ENCODE peak calls at places on chromosomes 6 and 20, in four cellular contexts. Y is HepG2, Z is H1, T is GM12878. A is an unnamed sample.
A peak's percentile ranks its signal among the peaks of the same experiment; 100 is the strongest.

GRCh38 chr20:10842116-10842515 is 168.3 kb upstream of the JAG1 start:
- DNase-seq in Y (no peak), Z (no peak), T (no peak), A (no peak)

GRCh38 chr6:69907981-69908498 is 41.7 kb downstream of the COL19A1 start:
- DNase-seq in Y (no peak), Z (no peak), T (no peak), A (no peak)

GRCh38 chr20:60262967-60263603 is 304.9 kb downstream of the CDH26 start:
- DNase-seq in Y (peak; percentile 29), Z (peak; percentile 34), T (no peak), A (peak; percentile 39)

GRCh38 chr6:164200071-164200470 is 785.6 kb downstream of the QKI start:
- DNase-seq in Y (no peak), Z (no peak), T (no peak), A (no peak)

GRCh38 chr6:166026586-166027126 is 141.0 kb downstream of the TBXT start:
- DNase-seq in Y (no peak), Z (no peak), T (no peak), A (no peak)

GRCh38 chr6:47235964-47236760 is 73.5 kb downstream of the TNFRSF21 start:
- DNase-seq in Y (no peak), Z (no peak), T (no peak), A (no peak)

GRCh38 chr6:29975561-29975907 is 33.2 kb downstream of the HLA-A start:
- DNase-seq in Y (no peak), Z (no peak), T (no peak), A (no peak)

GRCh38 chr20:44089987-44090674 is 96.9 kb downstream of the JPH2 start:
- DNase-seq in Y (peak; percentile 25), Z (no peak), T (peak; percentile 57), A (no peak)

GRCh38 chr6:142478117-142478516 is 176.3 kb downstream of the ADGRG6 start:
- DNase-seq in Y (peak; percentile 46), Z (no peak), T (no peak), A (peak; percentile 6)

GRCh38 chr20:568097-568864 is 24.7 kb upstream of the CSNK2A1 start:
- DNase-seq in Y (no peak), Z (no peak), T (no peak), A (no peak)

GRCh38 chr20:32743237-32744112 is at the start of gene COMMD7:
- DNase-seq in Y (peak; percentile 50), Z (no peak), T (peak; percentile 19), A (no peak)

GRCh38 chr6:90086517-90086916 is 192.2 kb downstream of the GJA10 start:
- DNase-seq in Y (no peak), Z (no peak), T (no peak), A (no peak)

GRCh38 chr6:46113370-46113769 is 16.4 kb upstream of the ENPP4 start:
- DNase-seq in Y (no peak), Z (no peak), T (no peak), A (no peak)

GRCh38 chr6:45630801-45631200 is 253.1 kb upstream of the SUPT3H start:
- DNase-seq in Y (no peak), Z (no peak), T (no peak), A (no peak)

GRCh38 chr6:164039954-164040375 is 625.4 kb downstream of the QKI start:
- DNase-seq in Y (no peak), Z (no peak), T (no peak), A (no peak)

GRCh38 chr6:76634695-76635094 is 562.2 kb upstream of the IMPG1 start:
- DNase-seq in Y (no peak), Z (no peak), T (no peak), A (no peak)

GRCh38 chr20:362271-363254 is 15.7 kb downstream of the NRSN2 start:
- DNase-seq in Y (peak; percentile 99), Z (no peak), T (no peak), A (no peak)

GRCh38 chr6:128630213-128630612 is 109.8 kb upstream of the PTPRK start:
- DNase-seq in Y (no peak), Z (no peak), T (no peak), A (no peak)

GRCh38 chr6:2502096-2502997 is 248.4 kb downstream of the MYLK4 start:
- DNase-seq in Y (peak; percentile 18), Z (no peak), T (no peak), A (no peak)

GRCh38 chr6:80527552-80528052 is 421.1 kb downstream of the BCKDHB start:
- DNase-seq in Y (peak; percentile 93), Z (no peak), T (no peak), A (no peak)

GRCh38 chr20:40511478-40511877 is 177.6 kb downstream of the MAFB start:
- DNase-seq in Y (no peak), Z (no peak), T (no peak), A (no peak)

GRCh38 chr6:168717491-168717890 is 276.5 kb downstream of the SMOC2 start:
- DNase-seq in Y (no peak), Z (no peak), T (no peak), A (no peak)

GRCh38 chr6:168713839-168714238 is 272.9 kb downstream of the SMOC2 start:
- DNase-seq in Y (peak; percentile 47), Z (no peak), T (no peak), A (no peak)

GRCh38 chr6:168714547-168715260 is 273.7 kb downstream of the SMOC2 start:
- DNase-seq in Y (no peak), Z (no peak), T (no peak), A (no peak)

GRCh38 chr6:168716581-168716980 is 275.6 kb downstream of the SMOC2 start:
- DNase-seq in Y (no peak), Z (no peak), T (no peak), A (no peak)

DNA sequence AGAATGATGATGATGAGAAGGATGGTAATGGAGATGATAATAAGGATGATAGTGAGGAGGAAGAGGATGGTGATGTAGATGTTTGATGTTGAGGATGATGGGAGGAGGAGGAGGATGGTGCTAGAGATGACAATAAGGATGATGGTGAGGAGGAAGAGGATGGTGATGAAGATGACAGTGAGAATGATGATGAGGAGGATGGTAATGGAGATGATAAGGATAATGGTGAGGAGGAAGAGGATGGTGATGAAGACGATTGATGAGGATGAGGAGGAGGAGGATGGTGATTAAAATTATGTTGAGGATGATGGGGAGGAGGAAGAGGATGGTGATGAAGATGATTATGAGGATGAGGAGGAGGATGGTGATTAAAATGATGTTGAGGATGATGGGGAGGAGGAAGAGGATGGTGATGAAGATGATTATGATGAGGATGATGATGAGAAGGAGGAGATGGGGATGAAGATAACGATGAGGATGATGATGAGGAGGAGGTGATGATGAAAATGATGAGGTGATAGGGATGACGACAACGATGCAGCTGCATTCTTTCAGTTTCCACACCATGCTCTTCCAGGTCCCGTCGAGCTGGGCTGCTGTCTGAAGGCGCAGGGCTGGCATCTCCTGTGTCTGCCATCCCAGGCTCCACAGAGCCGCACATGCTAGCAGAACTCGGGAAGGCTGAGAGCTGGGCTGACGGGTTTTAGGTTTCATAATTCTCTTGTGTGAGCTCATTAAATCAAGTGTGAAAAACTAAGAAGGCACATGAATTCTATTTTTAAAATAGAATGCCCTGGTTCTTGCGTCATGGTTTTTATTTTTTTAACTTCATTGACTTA is 274.9 kb downstream of the SMOC2 start:
- DNase-seq in Y (no peak), Z (no peak), T (no peak), A (no peak)
- TF ChIP-seq ZNF274 in Y (no peak), Z (no peak), T (no peak), A (no peak)

GRCh38 chr6:99604161-99605073 is 2.2 kb upstream of the PRDM13 start:
- DNase-seq in Y (no peak), Z (no peak), T (no peak), A (no peak)
- H3K9ac ChIP-seq in Y (no peak overlapping the region), Z (no peak overlapping the region), T (no peak overlapping the region), A (no peak overlapping the region)

GRCh38 chr6:54198134-54198533 is 86.9 kb downstream of the MLIP start:
- DNase-seq in Y (peak; percentile 6), Z (no peak), T (no peak), A (no peak)
- TF ChIP-seq SUZ12 in Y (no peak), Z (no peak), T (no peak), A (no peak)

GRCh38 chr6:82362868-82363267 is 749 bp upstream of the TPBG start:
- DNase-seq in Y (no peak), Z (no peak), T (no peak), A (no peak)

GRCh38 chr6:82365011-82365751 is 1.6 kb downstream of the TPBG start:
- DNase-seq in Y (no peak), Z (no peak), T (no peak), A (no peak)

GRCh38 chr6:82364087-82365010 is 732 bp downstream of the TPBG start:
- DNase-seq in Y (no peak), Z (no peak), T (no peak), A (no peak)

GRCh38 chr6:82362144-82362543 is 1.5 kb upstream of the TPBG start:
- DNase-seq in Y (no peak), Z (no peak), T (no peak), A (no peak)

DNA sequence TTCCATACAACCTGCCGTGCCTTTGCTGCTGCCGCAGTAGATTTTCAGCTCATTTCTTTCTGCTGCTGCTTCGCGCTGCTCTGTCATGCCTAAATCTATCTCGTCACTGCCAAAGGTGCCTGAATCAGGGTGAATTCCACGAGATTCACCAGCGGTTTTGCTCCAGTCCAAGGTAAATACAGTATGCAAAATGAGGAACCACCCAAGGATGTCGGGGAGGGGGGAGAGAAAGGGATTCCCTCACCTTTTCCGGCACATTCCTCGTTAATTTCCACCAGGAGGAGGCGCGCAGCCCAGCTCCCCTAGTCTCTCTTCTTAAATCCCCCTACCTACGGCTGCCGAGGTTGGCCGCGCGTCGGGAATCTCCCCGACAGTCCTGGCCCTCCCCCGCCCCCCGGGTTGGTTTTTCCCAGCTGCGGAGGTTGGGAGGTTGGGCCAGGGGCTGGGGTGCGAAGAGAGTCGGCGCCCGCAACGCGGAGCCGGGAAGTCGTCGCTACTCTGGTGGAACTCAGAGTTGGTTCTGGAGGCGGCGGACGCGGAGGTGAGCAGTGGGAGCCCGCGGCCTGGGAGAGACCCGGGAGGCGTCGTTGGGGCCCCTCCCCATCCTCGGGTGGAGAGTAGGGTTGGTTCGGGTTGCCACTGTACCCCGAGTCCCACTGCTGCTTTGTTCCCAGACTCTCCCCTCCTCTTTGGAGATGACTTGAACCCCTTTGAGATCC is at the start of gene TPBG:
- DNase-seq in Y (peak; percentile 27), Z (peak; percentile 82), T (no peak), A (peak; percentile 67)
- TF ChIP-seq ZNF274 in Y (no peak), Z (no peak), T (no peak), A (no peak)

DNA sequence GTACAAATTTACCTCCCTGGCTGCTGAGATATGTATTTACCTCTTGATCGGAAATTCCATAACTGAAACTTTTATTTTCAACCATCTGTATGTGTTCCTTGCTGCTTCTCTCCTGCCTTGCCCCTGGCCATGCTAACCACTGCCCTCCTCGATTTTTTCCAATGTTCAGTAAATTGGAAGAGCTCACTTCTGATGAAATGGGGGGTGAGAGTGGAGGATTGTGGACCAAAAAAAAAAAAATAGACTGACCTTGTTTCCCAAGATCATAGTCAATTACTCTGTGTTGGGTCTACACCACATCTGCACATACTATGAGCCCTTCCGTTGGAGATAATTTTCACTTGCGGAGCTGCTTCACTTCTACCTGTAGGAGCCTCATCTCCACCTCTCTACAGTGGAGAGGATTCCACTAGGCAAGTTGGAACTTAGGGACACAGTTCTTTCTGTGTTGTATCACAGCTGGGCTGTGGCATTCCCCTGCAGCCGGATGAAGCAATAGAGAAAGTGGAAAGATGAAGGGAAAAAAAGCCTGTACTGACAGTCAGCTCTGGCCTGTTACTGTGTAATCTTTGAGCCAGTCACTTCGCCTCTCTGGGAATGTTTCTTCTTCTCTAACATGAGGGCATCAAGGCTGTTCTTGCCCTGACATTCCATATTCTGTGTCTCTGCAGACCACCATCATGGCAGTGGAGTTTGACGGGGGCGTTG is 1.6 kb downstream of the PSMB9 start:
- DNase-seq in Y (no peak), Z (no peak), T (no peak), A (no peak)
- H3K9ac ChIP-seq in Y (no peak overlapping the region), Z (no peak overlapping the region), T (peak overlapping the region; percentile 99), A (no peak overlapping the region)

GRCh38 chr6:162798546-162798945 is 70.8 kb downstream of the PACRG start:
- DNase-seq in Y (no peak), Z (no peak), T (no peak), A (no peak)
- TF ChIP-seq SUZ12 in Y (no peak), Z (no peak), T (no peak), A (no peak)